ENCODE peak calls at places on chromosomes 6 and 20, in seven cellular contexts. V is dorsolateral prefrontal cortex; K is CD8-positive, alpha-beta T cell; N is suprapubic skin; Y is heart left ventricle; O is left lung; J is fibroblast of lung. F is an unnamed sample.

GRCh38 chr20:60209048-60209447 is 250.8 kb downstream of the CDH26 start:
- DNase-seq in V (no peak), K (no peak), N (no peak), Y (no peak), O (no peak), J (no peak), F (no peak)

GRCh38 chr6:143498428-143498827 is 13.1 kb downstream of the FUCA2 start:
- DNase-seq in V (no peak), K (no peak), N (no peak), Y (no peak), O (no peak), J (no peak), F (no peak)

GRCh38 chr6:162005375-162005774 is 722.2 kb downstream of the PRKN start:
- DNase-seq in V (no peak), K (no peak), N (no peak), Y (no peak), O (no peak), J (no peak), F (no peak)

GRCh38 chr20:48051810-48052491 is 266.7 kb upstream of the SULF2 start:
- DNase-seq in V (no peak), K (no peak), N (no peak), Y (no peak), O (no peak), J (peak), F (no peak)

GRCh38 chr20:62063601-62063980 is 2.1 kb downstream of the TAF4 start:
- DNase-seq in V (no peak), K (peak), N (no peak), Y (no peak), O (no peak), J (peak), F (no peak)

GRCh38 chr6:2021713-2022125 is 223.7 kb downstream of the GMDS start:
- DNase-seq in V (peak), K (no peak), N (peak), Y (peak), O (peak), J (peak), F (peak)

GRCh38 chr6:1915226-1915625 is 305.5 kb downstream of the FOXC1 start:
- DNase-seq in V (no peak), K (no peak), N (no peak), Y (no peak), O (no peak), J (no peak), F (no peak)

GRCh38 chr20:52083627-52084232 is 107.8 kb downstream of the ZFP64 start:
- DNase-seq in V (peak), K (peak), N (no peak), Y (peak), O (peak), J (peak), F (no peak)

GRCh38 chr6:25369450-25370086 is 90.4 kb downstream of the CARMIL1 start:
- DNase-seq in V (no peak), K (peak), N (no peak), Y (peak), O (no peak), J (peak), F (no peak)

GRCh38 chr6:127737009-127737486 is 160.1 kb downstream of the C6orf58 start:
- DNase-seq in V (no peak), K (peak), N (no peak), Y (peak), O (peak), J (peak), F (no peak)

GRCh38 chr20:56634735-56635422 is 5.8 kb downstream of the TFAP2C start:
- DNase-seq in V (no peak), K (no peak), N (no peak), Y (no peak), O (no peak), J (no peak), F (no peak)

GRCh38 chr20:25288291-25289181 is 40.7 kb downstream of the PYGB start:
- DNase-seq in V (no peak), K (no peak), N (peak), Y (peak), O (peak), J (no peak), F (peak)

GRCh38 chr6:87700729-87701675 is 1.0 kb downstream of the AKIRIN2 start:
- DNase-seq in V (no peak), K (peak), N (no peak), Y (peak), O (peak), J (peak), F (peak)

GRCh38 chr20:35312348-35312747 is 20.1 kb upstream of the FAM83C start:
- DNase-seq in V (no peak), K (no peak), N (no peak), Y (no peak), O (no peak), J (peak), F (no peak)

GRCh38 chr20:35311409-35311808 is 19.2 kb upstream of the FAM83C start:
- DNase-seq in V (no peak), K (no peak), N (no peak), Y (no peak), O (no peak), J (no peak), F (no peak)

GRCh38 chr20:35315199-35316020 is 23.2 kb upstream of the FAM83C start:
- DNase-seq in V (no peak), K (no peak), N (no peak), Y (no peak), O (no peak), J (no peak), F (no peak)

GRCh38 chr20:35314460-35315198 is 22.4 kb upstream of the FAM83C start:
- DNase-seq in V (no peak), K (no peak), N (no peak), Y (no peak), O (no peak), J (no peak), F (no peak)

DNA sequence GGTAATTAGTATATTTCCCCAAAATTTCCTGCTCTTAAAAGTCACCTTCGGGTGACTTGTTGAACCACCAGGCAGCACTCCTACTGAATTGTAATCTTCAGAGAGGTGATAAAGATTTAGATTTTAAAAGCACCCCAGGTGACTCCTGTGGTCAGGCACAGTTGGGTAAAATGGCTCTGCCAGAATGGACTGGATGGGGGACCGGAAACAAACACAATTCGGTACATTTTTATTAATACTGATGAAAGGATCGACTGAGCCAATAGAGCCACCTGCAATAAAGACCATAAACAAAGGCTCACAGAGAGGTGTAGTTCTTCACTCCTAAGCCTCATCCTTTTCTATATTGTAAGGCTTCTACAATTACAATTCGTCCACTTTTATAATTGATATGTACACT is 19.6 kb upstream of the FAM83C start:
- DNase-seq in V (no peak), K (no peak), N (no peak), Y (no peak), O (no peak), J (no peak), F (no peak)
- H3K27ac ChIP-seq in V (no peak), K (no peak), N (no peak), Y (no peak), O (no peak), J (peak), F (no peak)

DNA sequence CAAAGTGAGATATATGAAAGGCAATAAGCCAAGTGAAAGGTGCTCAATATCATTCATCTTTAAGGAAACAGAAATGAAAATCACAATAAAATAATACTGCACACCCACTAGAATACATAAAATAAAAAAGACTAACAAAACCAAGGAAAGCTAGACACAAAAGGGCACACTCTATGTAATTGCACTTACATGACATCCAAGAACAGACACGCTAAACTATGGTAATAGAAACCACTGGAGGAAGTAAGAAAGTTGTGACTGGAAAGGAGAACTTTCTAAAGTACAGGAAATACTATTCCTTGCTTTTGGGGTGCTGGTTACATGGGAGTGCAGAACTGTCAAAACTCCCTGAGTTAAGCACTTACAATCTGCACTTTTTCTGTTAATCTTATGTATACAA is 253.7 kb upstream of the RUNX2 start:
- DNase-seq in V (no peak), K (no peak), N (no peak), Y (no peak), O (no peak), J (no peak), F (no peak)
- H3K27ac ChIP-seq in V (no peak), K (no peak), N (no peak), Y (no peak), O (no peak), J (no peak), F (no peak)

DNA sequence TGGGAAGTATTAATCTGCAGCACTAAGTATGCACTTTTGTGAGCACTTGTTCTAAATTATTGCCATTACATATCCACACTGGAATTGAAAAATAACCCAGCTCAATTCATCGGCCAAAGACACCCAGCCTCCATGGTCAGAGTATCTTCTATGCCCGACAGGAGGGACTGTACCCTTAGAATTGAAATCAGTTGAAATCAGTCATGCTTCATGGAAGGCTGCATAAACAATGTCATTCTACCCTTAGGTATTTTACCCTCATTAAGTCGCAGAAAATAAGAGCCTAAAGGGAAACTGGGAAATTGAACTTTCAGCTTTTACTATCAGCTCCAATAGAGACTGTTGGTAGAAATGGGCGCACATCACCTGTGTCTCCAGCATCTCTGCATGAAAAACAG is 2.9 kb upstream of the RAMACL start:
- DNase-seq in V (no peak), K (no peak), N (no peak), Y (no peak), O (no peak), J (no peak), F (no peak)
- H3K27ac ChIP-seq in V (peak), K (no peak), N (no peak), Y (no peak), O (no peak), J (no peak), F (no peak)

GRCh38 chr20:4099905-4100675 is 84.7 kb upstream of the RNF24 start:
- DNase-seq in V (no peak), K (no peak), N (no peak), Y (no peak), O (no peak), J (peak), F (no peak)
- H3K27ac ChIP-seq in V (no peak), K (no peak), N (no peak), Y (no peak), O (no peak), J (no peak), F (no peak)

GRCh38 chr6:139881251-139881650 is 506.8 kb upstream of the CITED2 start:
- DNase-seq in V (no peak), K (no peak), N (no peak), Y (no peak), O (no peak), J (no peak), F (no peak)

GRCh38 chr6:139882234-139882633 is 507.8 kb upstream of the CITED2 start:
- DNase-seq in V (no peak), K (no peak), N (no peak), Y (no peak), O (no peak), J (peak), F (no peak)

GRCh38 chr6:139879823-139880356 is 505.4 kb upstream of the CITED2 start:
- DNase-seq in V (no peak), K (no peak), N (no peak), Y (no peak), O (no peak), J (no peak), F (no peak)

GRCh38 chr6:139882977-139883728 is 508.7 kb upstream of the CITED2 start:
- DNase-seq in V (no peak), K (no peak), N (no peak), Y (no peak), O (no peak), J (peak), F (no peak)

GRCh38 chr6:139881728-139882211 is 507.3 kb upstream of the CITED2 start:
- DNase-seq in V (no peak), K (no peak), N (no peak), Y (no peak), O (no peak), J (peak), F (no peak)
- H3K27ac ChIP-seq in V (peak), K (no peak), N (no peak), Y (peak), O (no peak), J (peak), F (peak)

DNA sequence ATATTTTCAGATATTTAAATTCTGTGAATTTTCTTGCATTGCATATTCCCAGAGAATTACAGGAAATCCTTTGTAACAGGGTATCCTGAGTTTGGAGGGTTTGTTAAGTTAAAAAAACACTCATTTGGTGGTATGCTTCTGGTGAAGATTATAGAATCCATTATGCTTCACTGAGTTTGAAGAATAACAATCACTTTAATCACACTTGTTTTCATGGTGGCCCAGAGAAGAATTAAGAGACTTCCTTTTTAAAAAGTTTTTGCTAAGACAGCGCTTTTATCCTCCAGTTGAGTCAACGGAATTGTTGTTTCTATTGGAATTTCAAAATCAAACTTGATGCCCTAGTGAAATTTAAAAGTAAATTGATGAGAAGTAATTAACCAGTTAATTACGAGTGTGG is 17.4 kb downstream of the PLEKHG1 start:
- DNase-seq in V (no peak), K (no peak), N (no peak), Y (no peak), O (no peak), J (no peak), F (no peak)
- H3K27ac ChIP-seq in V (no peak), K (no peak), N (no peak), Y (peak), O (no peak), J (no peak), F (peak)

DNA sequence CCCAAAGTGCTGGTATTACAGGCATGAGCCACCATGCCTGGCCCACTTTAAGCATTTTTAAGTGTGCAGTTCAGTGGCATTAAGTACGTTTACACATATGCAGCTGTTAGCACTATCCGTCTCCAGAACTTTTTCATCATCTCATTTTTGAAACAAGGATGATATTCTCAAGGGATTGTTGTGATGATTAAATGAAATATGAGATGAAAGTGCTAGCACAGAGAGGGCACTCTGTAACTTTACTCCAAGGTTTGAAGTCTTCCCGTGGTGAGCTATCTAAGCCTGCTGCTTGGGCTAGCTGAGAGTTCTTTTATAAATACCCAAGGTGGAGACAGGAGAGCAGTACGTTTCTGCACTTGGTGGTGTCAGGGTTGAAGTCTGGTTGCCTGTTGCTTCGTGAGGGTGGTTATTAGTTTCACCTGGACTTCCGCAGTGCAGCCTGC is 6.6 kb downstream of the TM9SF4 start:
- DNase-seq in V (no peak), K (no peak), N (no peak), Y (no peak), O (no peak), J (no peak), F (no peak)
- H3K27ac ChIP-seq in V (no peak), K (no peak), N (no peak), Y (no peak), O (no peak), J (no peak), F (no peak)

GRCh38 chr6:106138151-106138550 is 52.0 kb downstream of the PRDM1 start:
- DNase-seq in V (no peak), K (no peak), N (no peak), Y (no peak), O (no peak), J (no peak), F (no peak)

GRCh38 chr6:106142876-106143431 is 56.8 kb downstream of the PRDM1 start:
- DNase-seq in V (no peak), K (no peak), N (no peak), Y (no peak), O (no peak), J (no peak), F (no peak)

GRCh38 chr6:106143582-106144139 is 57.5 kb downstream of the PRDM1 start:
- DNase-seq in V (no peak), K (no peak), N (no peak), Y (no peak), O (no peak), J (no peak), F (no peak)

GRCh38 chr6:106145144-106145543 is 59.0 kb downstream of the PRDM1 start:
- DNase-seq in V (no peak), K (no peak), N (no peak), Y (no peak), O (no peak), J (no peak), F (no peak)

GRCh38 chr6:106141441-106142237 is 55.5 kb downstream of the PRDM1 start:
- DNase-seq in V (no peak), K (no peak), N (no peak), Y (no peak), O (peak), J (no peak), F (no peak)
- H3K27ac ChIP-seq in V (no peak), K (no peak), N (no peak), Y (no peak), O (no peak), J (no peak), F (no peak)

DNA sequence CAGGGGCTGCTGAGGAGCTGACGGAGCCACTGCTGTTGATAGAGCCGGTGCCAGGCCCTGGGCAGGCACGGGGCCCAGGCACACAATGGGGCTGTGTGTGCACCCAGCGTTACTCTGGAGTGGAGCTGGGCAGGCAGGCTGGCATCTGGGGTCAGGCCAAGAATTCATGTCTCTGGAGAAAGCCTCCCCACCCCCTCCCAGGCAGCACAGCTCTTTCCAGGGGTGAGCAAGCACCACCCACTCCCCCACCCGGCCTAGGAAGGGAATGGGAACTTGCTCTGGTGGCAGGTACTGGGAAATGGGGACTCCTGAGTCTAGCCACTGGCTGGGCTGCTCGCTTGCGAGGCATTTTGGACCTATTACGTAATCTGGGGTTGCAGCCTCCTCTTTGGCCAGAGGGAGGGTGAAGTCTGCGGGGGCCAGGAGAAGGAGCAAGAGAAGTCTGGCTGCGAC is 22.7 kb downstream of the TFEB start:
- DNase-seq in V (peak), K (no peak), N (no peak), Y (peak), O (peak), J (peak), F (peak)
- H3K27ac ChIP-seq in V (peak), K (no peak), N (peak), Y (peak), O (peak), J (no peak), F (peak)

F was measured in aorta.